ENCODE peak calls at places on chromosome 14, in four cellular contexts. I is GM12878, M is A549, V is HepG2. G is an unnamed sample.

GRCh38 chr14:84708865-84709264 is 821.1 kb upstream of the FLRT2 start:
- DNase-seq in V (no peak), I (no peak), M (no peak), G (no peak)

GRCh38 chr14:58705066-58705465 is 67.3 kb downstream of the DACT1 start:
- DNase-seq in I (no peak), V (no peak), M (no peak), G (no peak)

GRCh38 chr14:69484444-69485113 is at the start of gene PLEKHD1:
- DNase-seq in M (peak; percentile 51), V (no peak), I (no peak), G (peak; percentile 17)

GRCh38 chr14:96059519-96060135 is 20.5 kb downstream of the C14orf132 start:
- DNase-seq in M (no peak), V (no peak), I (no peak), G (no peak)

GRCh38 chr14:61536661-61537566 is 158.4 kb upstream of the HIF1A start:
- DNase-seq in I (no peak), M (no peak), V (peak; percentile 96), G (no peak)

GRCh38 chr14:96176275-96176674 is 28.4 kb upstream of the BDKRB2 start:
- DNase-seq in V (no peak), M (no peak), I (no peak), G (no peak)

GRCh38 chr14:59482471-59483331 is 1.5 kb downstream of the L3HYPDH start:
- DNase-seq in V (peak; percentile 58), M (peak; percentile 56), I (no peak), G (peak; percentile 16)

GRCh38 chr14:100076133-100076532 is 10.9 kb downstream of the EVL start:
- DNase-seq in I (no peak), M (peak; percentile 13), V (peak; percentile 15), G (peak; percentile 57)

GRCh38 chr14:74571441-74571841 is 40.6 kb downstream of the LTBP2 start:
- DNase-seq in V (no peak), I (no peak), M (no peak), G (no peak)

GRCh38 chr14:100708349-100709217 is 18.1 kb upstream of the DLK1 start:
- DNase-seq in I (no peak), M (no peak), V (peak; percentile 37), G (no peak)

GRCh38 chr14:59202031-59202430 is 13.6 kb downstream of the DAAM1 start:
- DNase-seq in M (no peak), I (no peak), V (no peak), G (no peak)

GRCh38 chr14:92600318-92601053 is 86.9 kb downstream of the RIN3 start:
- DNase-seq in V (no peak), M (peak; percentile 66), I (no peak), G (no peak)

GRCh38 chr14:39267592-39268112 is 33.9 kb downstream of the MIA2 start:
- DNase-seq in I (no peak), M (no peak), V (peak; percentile 45), G (no peak)

GRCh38 chr14:32078030-32078793 is 1.1 kb downstream of the ARHGAP5 start:
- DNase-seq in M (peak; percentile 21), I (no peak), V (peak; percentile 70), G (peak; percentile 17)

GRCh38 chr14:37658174-37658573 is 62.7 kb downstream of the TTC6 start:
- DNase-seq in I (no peak), V (peak; percentile 34), M (no peak), G (no peak)

GRCh38 chr14:90451443-90451842 is 54.6 kb downstream of the CALM1 start:
- DNase-seq in I (no peak), V (no peak), M (no peak), G (no peak)

GRCh38 chr14:91396959-91397815 is 20.4 kb downstream of the CCDC88C start:
- DNase-seq in M (no peak), V (no peak), I (no peak), G (no peak)

GRCh38 chr14:34792593-34792992 is 78.2 kb upstream of the CFL2 start:
- DNase-seq in M (no peak), I (no peak), V (no peak), G (no peak)

GRCh38 chr14:105507247-105507646 is 16.2 kb downstream of the TEDC1 start:
- DNase-seq in M (no peak), I (no peak), V (no peak), G (no peak)

GRCh38 chr14:69648480-69649414 is 37.4 kb downstream of the SUSD6 start:
- DNase-seq in M (peak; percentile 29), I (peak; percentile 81), V (peak; percentile 83), G (no peak)

GRCh38 chr14:56487090-56487667 is 92.4 kb upstream of the TMEM260 start:
- DNase-seq in V (no peak), M (peak; percentile 8), I (no peak), G (no peak)

GRCh38 chr14:71966528-71966927 is 34.3 kb downstream of the RGS6 start:
- DNase-seq in V (no peak), M (no peak), I (no peak), G (no peak)

GRCh38 chr14:100653409-100653808 is 66.2 kb upstream of the BEGAIN start:
- DNase-seq in I (no peak), V (no peak), M (no peak), G (peak; percentile 48)

GRCh38 chr14:51261151-51261550 is 21.1 kb downstream of the TMX1 start:
- DNase-seq in V (no peak), I (no peak), M (no peak), G (no peak)

GRCh38 chr14:101230161-101230850 is 326.8 kb upstream of the RTL1 start:
- DNase-seq in I (no peak), M (peak; percentile 38), V (no peak), G (no peak)

GRCh38 chr14:72518809-72519377 is 375.0 kb downstream of the DPF3 start:
- DNase-seq in I (peak; percentile 77), V (no peak), M (no peak), G (no peak)

GRCh38 chr14:80269338-80269935 is 58.1 kb upstream of the DIO2 start:
- DNase-seq in M (no peak), V (no peak), I (no peak), G (no peak)

GRCh38 chr14:49880267-49881064 is 12.4 kb upstream of the ARF6 start:
- DNase-seq in M (no peak), V (no peak), I (no peak), G (no peak)

GRCh38 chr14:103628221-103628683 is 759 bp upstream of the KLC1 start:
- DNase-seq in M (peak; percentile 72), I (no peak), V (no peak), G (peak; percentile 43)

GRCh38 chr14:33484264-33484663 is 466.6 kb downstream of the EGLN3 start:
- DNase-seq in V (no peak), M (no peak), I (no peak), G (peak; percentile 53)

GRCh38 chr14:89379891-89380820 is 36.9 kb downstream of the FOXN3 start:
- DNase-seq in I (no peak), M (no peak), V (no peak), G (no peak)
- H3K4me2 ChIP-seq in I (no peak overlapping the region), M (no peak overlapping the region), V (no peak overlapping the region), G (no peak overlapping the region)

GRCh38 chr14:36070056-36071043 is 106.2 kb downstream of the PTCSC3 start:
- DNase-seq in I (no peak), M (peak; percentile 57), V (peak; percentile 84), G (peak; percentile 25)
- TF ChIP-seq POLR2AphosphoS2 in I (no peak), M (no peak), V (no peak), G (no peak)

GRCh38 chr14:78849952-78850351 is 679.8 kb downstream of the NRXN3 start:
- DNase-seq in V (no peak), I (no peak), M (no peak), G (no peak)
- TF ChIP-seq RFX5 in V (no peak), I (no peak), M (no peak), G (no peak)

GRCh38 chr14:77177623-77178185 is 3.9 kb upstream of the TMEM63C start:
- DNase-seq in V (no peak), I (no peak), M (no peak), G (no peak)
- H3K4me2 ChIP-seq in V (no peak overlapping the region), I (no peak overlapping the region), M (no peak overlapping the region), G (no peak overlapping the region)

DNA sequence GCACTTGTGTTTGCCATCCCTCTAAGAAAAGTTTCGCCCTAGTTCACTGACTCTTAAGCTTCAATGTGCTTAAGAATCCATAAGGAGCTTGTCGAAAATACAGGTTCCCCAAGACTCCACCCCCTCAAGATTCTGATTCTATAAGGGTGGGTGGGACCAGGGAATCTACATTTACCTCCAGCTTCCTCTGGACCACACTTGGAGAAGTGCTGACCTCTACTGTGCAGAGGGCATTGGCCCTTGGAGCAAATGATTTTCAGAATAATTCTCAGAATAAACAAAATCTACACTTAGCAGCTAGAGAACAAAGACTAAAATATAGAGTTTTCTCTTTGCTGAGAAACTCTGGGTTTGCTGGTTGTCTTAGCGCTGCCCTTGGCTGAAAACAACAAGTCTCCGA is 5.0 kb downstream of the TGFB3 start:
- DNase-seq in V (no peak), M (no peak), I (no peak), G (no peak)
- TF ChIP-seq POLR2AphosphoS2 in V (no peak), M (no peak), I (no peak), G (no peak)

G was measured in K562.